ENCODE peak calls at places on chromosomes 11 and 22, in six cellular contexts. One of them, this sample, is unnamed.

GRCh38 chr11:111531687-111532364 is 8.7 kb upstream of the LAYN start:
- DNase-seq in tibial nerve: no peak
- DNase-seq in T-helper 9 cell: no peak
- DNase-seq in GM04503: peak; percentile 69
- DNase-seq in right lobe of liver: no peak
- DNase-seq in uterus: no peak
- DNase-seq in this sample: peak; percentile 68

GRCh38 chr11:118295834-118296454 is 8.6 kb upstream of the CD3E start:
- DNase-seq in tibial nerve: no peak
- DNase-seq in T-helper 9 cell: no peak
- DNase-seq in GM04503: no peak
- DNase-seq in right lobe of liver: no peak
- DNase-seq in uterus: no peak
- DNase-seq in this sample: no peak

GRCh38 chr22:47352920-47353700 is 590.7 kb downstream of the TBC1D22A start:
- DNase-seq in tibial nerve: no peak
- DNase-seq in T-helper 9 cell: no peak
- DNase-seq in GM04503: no peak
- DNase-seq in right lobe of liver: no peak
- DNase-seq in uterus: no peak
- DNase-seq in this sample: no peak

GRCh38 chr11:70926543-70926942 is 325.8 kb downstream of the SHANK2 start:
- DNase-seq in tibial nerve: no peak
- DNase-seq in T-helper 9 cell: no peak
- DNase-seq in GM04503: no peak
- DNase-seq in right lobe of liver: no peak
- DNase-seq in uterus: no peak
- DNase-seq in this sample: no peak

GRCh38 chr11:127105578-127105977 is 105.0 kb upstream of the KIRREL3 start:
- DNase-seq in tibial nerve: no peak
- DNase-seq in T-helper 9 cell: no peak
- DNase-seq in GM04503: no peak
- DNase-seq in right lobe of liver: no peak
- DNase-seq in uterus: no peak
- DNase-seq in this sample: no peak

GRCh38 chr11:93662177-93662575 is 694 bp downstream of the CEP295 start:
- DNase-seq in tibial nerve: no peak
- DNase-seq in T-helper 9 cell: no peak
- DNase-seq in GM04503: no peak
- DNase-seq in right lobe of liver: no peak
- DNase-seq in uterus: no peak
- DNase-seq in this sample: no peak

GRCh38 chr22:50562523-50563409 is at the start of gene SYCE3:
- DNase-seq in tibial nerve: peak; percentile 96
- DNase-seq in T-helper 9 cell: peak; percentile 98
- DNase-seq in GM04503: peak; percentile 42
- DNase-seq in right lobe of liver: peak; percentile 99
- DNase-seq in uterus: peak; percentile 93
- DNase-seq in this sample: peak; percentile 51

GRCh38 chr11:19889531-19889930 is 176.9 kb downstream of the NAV2 start:
- DNase-seq in tibial nerve: no peak
- DNase-seq in T-helper 9 cell: no peak
- DNase-seq in GM04503: no peak
- DNase-seq in right lobe of liver: no peak
- DNase-seq in uterus: no peak
- DNase-seq in this sample: peak; percentile 35

GRCh38 chr22:30781271-30781875 is 86.7 kb downstream of the OSBP2 start:
- DNase-seq in tibial nerve: no peak
- DNase-seq in T-helper 9 cell: no peak
- DNase-seq in GM04503: no peak
- DNase-seq in right lobe of liver: no peak
- DNase-seq in uterus: no peak
- DNase-seq in this sample: no peak

GRCh38 chr22:30002861-30003489 is 77.3 kb upstream of the HORMAD2 start:
- DNase-seq in tibial nerve: no peak
- DNase-seq in T-helper 9 cell: no peak
- DNase-seq in GM04503: no peak
- DNase-seq in right lobe of liver: no peak
- DNase-seq in uterus: no peak
- DNase-seq in this sample: no peak

GRCh38 chr11:107827041-107827440 is 31.5 kb downstream of the SLC35F2 start:
- DNase-seq in tibial nerve: no peak
- DNase-seq in T-helper 9 cell: no peak
- DNase-seq in GM04503: no peak
- DNase-seq in right lobe of liver: no peak
- DNase-seq in uterus: no peak
- DNase-seq in this sample: no peak

GRCh38 chr11:44260081-44260480 is 49.9 kb downstream of the ALX4 start:
- DNase-seq in tibial nerve: no peak
- DNase-seq in T-helper 9 cell: no peak
- DNase-seq in GM04503: no peak
- DNase-seq in right lobe of liver: no peak
- DNase-seq in uterus: no peak
- DNase-seq in this sample: no peak

GRCh38 chr11:15850992-15851615 is 505.2 kb downstream of the SOX6 start:
- DNase-seq in tibial nerve: no peak
- DNase-seq in T-helper 9 cell: no peak
- DNase-seq in GM04503: no peak
- DNase-seq in right lobe of liver: no peak
- DNase-seq in uterus: no peak
- DNase-seq in this sample: no peak

GRCh38 chr11:61477734-61478148 is 30.8 kb upstream of the LRRC10B start:
- DNase-seq in tibial nerve: peak; percentile 63
- DNase-seq in T-helper 9 cell: peak; percentile 47
- DNase-seq in GM04503: no peak
- DNase-seq in right lobe of liver: peak; percentile 49
- DNase-seq in uterus: peak; percentile 60
- DNase-seq in this sample: no peak

GRCh38 chr11:75346912-75347647 is 4.4 kb downstream of the ARRB1 start:
- DNase-seq in tibial nerve: no peak
- DNase-seq in T-helper 9 cell: no peak
- DNase-seq in GM04503: no peak
- DNase-seq in right lobe of liver: peak; percentile 43
- DNase-seq in uterus: peak; percentile 39
- DNase-seq in this sample: no peak

GRCh38 chr11:69461272-69461962 is 20.0 kb upstream of the LINC01488 start:
- DNase-seq in tibial nerve: no peak
- DNase-seq in T-helper 9 cell: no peak
- DNase-seq in GM04503: no peak
- DNase-seq in right lobe of liver: no peak
- DNase-seq in uterus: no peak
- DNase-seq in this sample: no peak

GRCh38 chr22:46574438-46574992 is 37.1 kb upstream of the CELSR1 start:
- DNase-seq in tibial nerve: peak; percentile 3
- DNase-seq in T-helper 9 cell: no peak
- DNase-seq in GM04503: no peak
- DNase-seq in right lobe of liver: no peak
- DNase-seq in uterus: no peak
- DNase-seq in this sample: no peak